ENCODE peak calls at places on chromosome 14, in five cellular contexts. U, B, O, W and C are unnamed samples. For H3K36me3, the result is how much of the 10 kb centered on the place peaks cover.

GRCh38 chr14:93025055-93025454 is 90.7 kb downstream of the ITPK1 start:
- DNase-seq in O (no peak), B (no peak), U (no peak), W (no peak), C (no peak)

GRCh38 chr14:51482112-51482511 is 169.6 kb upstream of the FRMD6 start:
- DNase-seq in W (no peak), B (no peak), U (no peak), O (no peak), C (no peak)

GRCh38 chr14:92651106-92651792 is 97.2 kb downstream of the LGMN start:
- DNase-seq in U (no peak), O (peak), B (peak), W (peak), C (peak)

GRCh38 chr14:105146181-105146975 is 22.2 kb downstream of the JAG2 start:
- DNase-seq in O (no peak), B (no peak), U (no peak), W (no peak), C (peak)

GRCh38 chr14:36284971-36285595 is 35.4 kb downstream of the MBIP start:
- DNase-seq in W (no peak), B (no peak), U (no peak), O (no peak), C (no peak)

GRCh38 chr14:104094056-104094708 is 8.7 kb downstream of the ASPG start:
- DNase-seq in U (no peak), O (no peak), B (no peak), W (no peak), C (no peak)

GRCh38 chr14:101133068-101133467 is 229.5 kb upstream of the RTL1 start:
- DNase-seq in U (no peak), W (no peak), O (no peak), B (no peak), C (no peak)

GRCh38 chr14:104313674-104314073 is 175.3 kb downstream of the KIF26A start:
- DNase-seq in B (no peak), U (no peak), O (no peak), W (no peak), C (no peak)

GRCh38 chr14:67359319-67359774 is 257 bp downstream of the ATP6V1D start:
- DNase-seq in U (peak), B (no peak), O (no peak), W (no peak), C (peak)

GRCh38 chr14:85131523-85131922 is 398.4 kb upstream of the FLRT2 start:
- DNase-seq in W (peak), O (peak), B (no peak), U (no peak), C (no peak)

GRCh38 chr14:60064491-60065072 is 27.1 kb upstream of the PCNX4 start:
- DNase-seq in O (no peak), B (no peak), W (peak), U (no peak), C (peak)

GRCh38 chr14:99573436-99574098 is 30.4 kb downstream of the CCDC85C start:
- DNase-seq in W (no peak), U (no peak), B (no peak), O (no peak), C (no peak)

GRCh38 chr14:24381363-24382102 is 13.5 kb downstream of the NFATC4 start:
- DNase-seq in W (no peak), U (no peak), B (no peak), O (peak), C (no peak)

GRCh38 chr14:75910048-75910447 is 71.7 kb downstream of the TGFB3 start:
- DNase-seq in U (no peak), W (no peak), O (no peak), B (no peak), C (no peak)

GRCh38 chr14:69818760-69819191 is 21.7 kb upstream of the SLC10A1 start:
- DNase-seq in O (no peak), B (peak), U (peak), W (peak), C (peak)

GRCh38 chr14:31420013-31420318 is 384 bp downstream of the HEATR5A start:
- DNase-seq in U (peak), W (peak), O (peak), B (peak), C (peak)

GRCh38 chr14:28542040-28542439 is 224.5 kb upstream of the FOXG1 start:
- DNase-seq in U (no peak), O (no peak), W (no peak), B (no peak), C (no peak)

GRCh38 chr14:103056322-103057027 is 874 bp downstream of the CDC42BPB start:
- DNase-seq in U (peak), B (peak), W (no peak), O (peak), C (no peak)

GRCh38 chr14:37901978-37902377 is 305.7 kb upstream of the SSTR1 start:
- DNase-seq in B (no peak), O (no peak), W (no peak), U (peak), C (no peak)

GRCh38 chr14:97251423-97252155 is 454.4 kb downstream of the VRK1 start:
- DNase-seq in B (no peak), O (no peak), W (no peak), U (no peak), C (peak)

GRCh38 chr14:73364559-73364958 is 93.8 kb downstream of the NUMB start:
- DNase-seq in U (no peak), W (no peak), B (no peak), O (no peak), C (no peak)

GRCh38 chr14:104968153-104968527 is 10.0 kb downstream of the AHNAK2 start:
- DNase-seq in W (no peak), O (peak), U (peak), B (peak), C (no peak)

GRCh38 chr14:67620217-67620789 is 583 bp downstream of the ARG2 start:
- DNase-seq in U (no peak), O (peak), B (peak), W (no peak), C (no peak)

GRCh38 chr14:74756326-74756725 is 6.8 kb upstream of the YLPM1 start:
- DNase-seq in W (no peak), O (no peak), B (no peak), U (no peak), C (no peak)

GRCh38 chr14:26163761-26164160 is 434.1 kb downstream of the NOVA1 start:
- DNase-seq in U (no peak), O (no peak), W (no peak), B (no peak), C (no peak)
- TF ChIP-seq CTCF in U (no peak), O (no peak), W (peak), B (peak), C (no peak)

DNA sequence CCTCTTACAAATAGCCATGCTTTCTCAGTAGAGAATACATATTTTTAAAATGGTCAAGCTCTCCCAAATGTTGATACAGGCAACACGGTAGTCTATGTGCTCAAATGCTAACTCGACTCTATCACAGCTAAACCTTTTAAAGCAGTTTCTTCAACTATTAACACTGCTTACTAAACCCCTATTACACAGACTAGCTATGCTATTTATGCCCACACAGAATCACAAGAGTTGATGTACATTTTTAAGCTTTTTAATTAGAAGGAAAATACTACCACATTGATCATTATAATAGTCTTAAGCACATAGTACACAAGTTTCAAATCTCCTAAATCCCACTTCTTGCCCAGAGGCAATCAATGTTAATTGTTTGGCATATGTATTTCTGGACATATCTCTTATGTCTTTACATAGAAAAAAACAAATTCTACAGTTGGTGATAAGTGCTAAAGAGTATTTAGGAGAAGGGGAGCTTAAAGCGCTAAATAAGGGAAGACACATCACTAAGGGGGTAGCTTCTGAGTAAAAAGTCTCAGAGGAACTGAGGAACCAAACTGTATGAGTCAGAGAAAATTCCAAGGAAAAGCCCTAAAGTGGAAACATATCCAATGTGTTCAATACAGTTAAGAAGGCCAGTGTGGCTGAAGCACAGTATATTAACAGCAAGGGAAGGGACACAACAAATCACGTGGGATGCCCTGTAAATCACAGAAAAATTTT is 13.7 kb downstream of the HNRNPC start:
- DNase-seq in B (no peak), O (no peak), W (no peak), U (no peak), C (no peak)
- H3K36me3 ChIP-seq in B (half or more), O (half or more), W (half or more), U (under half), C (under half)

GRCh38 chr14:34043627-34044372 is 92.9 kb upstream of the EGLN3 start:
- DNase-seq in B (no peak), O (no peak), U (no peak), W (no peak), C (peak)
- H3K4me3 ChIP-seq in B (no peak), O (no peak), U (no peak), W (no peak), C (no peak)

GRCh38 chr14:54902143-54902520 is 494 bp downstream of the GCH1 start:
- DNase-seq in U (peak), B (peak), O (peak), W (peak), C (peak)

GRCh38 chr14:54908230-54908629 is 5.6 kb upstream of the GCH1 start:
- DNase-seq in B (no peak), U (no peak), O (no peak), W (no peak), C (peak)

GRCh38 chr14:54901380-54902142 is 1.1 kb downstream of the GCH1 start:
- DNase-seq in O (no peak), B (peak), W (peak), U (peak), C (peak)

GRCh38 chr14:54906075-54906474 is 3.4 kb upstream of the GCH1 start:
- DNase-seq in U (no peak), B (no peak), W (no peak), O (no peak), C (no peak)

DNA sequence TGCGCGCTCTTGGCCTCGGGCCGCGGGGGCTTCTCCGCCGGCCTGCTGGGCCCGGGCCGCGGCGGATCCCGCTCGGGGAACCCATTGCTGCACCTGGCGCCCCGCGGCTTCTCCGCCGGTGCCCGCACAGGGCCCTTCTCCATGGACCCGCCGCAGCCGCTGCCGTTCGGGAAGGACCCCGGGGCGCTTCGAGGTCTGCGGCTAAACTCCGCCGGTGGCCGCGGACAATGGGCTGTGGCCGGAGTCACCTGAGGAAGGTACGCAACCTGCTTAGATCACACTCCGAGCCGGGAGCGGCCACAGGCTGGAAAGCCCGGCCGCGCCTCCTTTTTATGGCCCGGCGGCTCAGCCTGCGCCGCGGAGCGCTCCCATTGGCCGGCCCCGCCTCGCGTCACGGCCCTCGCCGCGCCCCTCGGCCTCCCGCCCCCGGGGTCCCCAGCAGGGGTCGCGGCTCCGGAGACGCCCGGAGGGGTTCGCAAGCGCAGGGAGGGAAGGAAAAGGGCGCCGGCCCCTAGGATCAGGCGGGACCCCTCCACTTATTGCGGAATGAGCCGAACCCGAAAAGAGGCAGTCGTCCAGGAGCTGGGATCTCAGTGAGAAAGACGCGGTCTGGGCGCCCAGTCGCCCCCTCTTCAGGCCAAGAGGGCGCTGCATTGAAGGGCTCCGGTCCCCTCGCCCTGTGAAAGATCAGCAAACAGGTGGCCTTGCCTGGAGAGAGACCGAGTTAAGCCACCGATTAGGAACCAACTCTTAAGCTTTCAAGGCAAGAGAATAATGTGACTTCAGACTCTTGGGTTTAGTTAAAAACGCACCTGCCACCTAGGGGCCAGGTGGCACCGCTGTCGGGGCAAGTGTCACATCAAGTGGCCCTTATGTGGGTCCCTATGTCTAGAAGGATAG is at the start of gene GCH1:
- DNase-seq in O (peak), B (peak), U (peak), W (peak), C (peak)
- TF ChIP-seq CTCF in O (peak), B (no peak), U (no peak), W (peak), C (peak)